ENCODE peak calls at places on chromosome 1, in four cellular contexts. H is GM12878, D is SK-N-SH, C is H1. E is an unnamed sample.

GRCh38 chr1:153919879-153920852 is 2.6 kb downstream of the GATAD2B start:
- DNase-seq in H (no peak), D (peak), C (no peak), E (no peak)

GRCh38 chr1:6419803-6420593 is at the start of gene HES2:
- DNase-seq in D (peak), C (peak), H (no peak), E (no peak)

GRCh38 chr1:94544706-94545490 is 3.3 kb upstream of the F3 start:
- DNase-seq in D (no peak), C (no peak), H (no peak), E (no peak)

GRCh38 chr1:109161836-109162606 is 48.1 kb downstream of the ELAPOR1 start:
- DNase-seq in H (peak), C (no peak), D (no peak), E (no peak)

GRCh38 chr1:99548924-99549605 is 96.8 kb upstream of the PALMD start:
- DNase-seq in C (no peak), H (no peak), D (peak), E (no peak)

GRCh38 chr1:156673387-156674121 is 3.7 kb downstream of the NES start:
- DNase-seq in C (peak), H (no peak), D (no peak), E (peak)

GRCh38 chr1:153032677-153033308 is 1.8 kb downstream of the SPRR1B start:
- DNase-seq in D (peak), H (no peak), C (peak), E (peak)

GRCh38 chr1:220797553-220797952 is 10.8 kb downstream of the MTARC1 start:
- DNase-seq in D (no peak), C (no peak), H (no peak), E (no peak)

GRCh38 chr1:89723863-89724262 is 90.9 kb downstream of the LRRC8C start:
- DNase-seq in H (no peak), D (no peak), C (no peak), E (no peak)

GRCh38 chr1:6035719-6036118 is 10.0 kb upstream of the KCNAB2 start:
- DNase-seq in H (no peak), C (no peak), D (no peak), E (no peak)

GRCh38 chr1:14263671-14264070 is 334.8 kb upstream of the KAZN start:
- DNase-seq in C (no peak), H (no peak), D (peak), E (no peak)

GRCh38 chr1:14265515-14265914 is 333.0 kb upstream of the KAZN start:
- DNase-seq in H (no peak), D (no peak), C (no peak), E (no peak)

GRCh38 chr1:14262582-14262981 is 335.9 kb upstream of the KAZN start:
- DNase-seq in C (no peak), H (no peak), D (no peak), E (no peak)

GRCh38 chr1:14261395-14261794 is 337.1 kb upstream of the KAZN start:
- DNase-seq in H (no peak), D (no peak), C (no peak), E (no peak)

DNA sequence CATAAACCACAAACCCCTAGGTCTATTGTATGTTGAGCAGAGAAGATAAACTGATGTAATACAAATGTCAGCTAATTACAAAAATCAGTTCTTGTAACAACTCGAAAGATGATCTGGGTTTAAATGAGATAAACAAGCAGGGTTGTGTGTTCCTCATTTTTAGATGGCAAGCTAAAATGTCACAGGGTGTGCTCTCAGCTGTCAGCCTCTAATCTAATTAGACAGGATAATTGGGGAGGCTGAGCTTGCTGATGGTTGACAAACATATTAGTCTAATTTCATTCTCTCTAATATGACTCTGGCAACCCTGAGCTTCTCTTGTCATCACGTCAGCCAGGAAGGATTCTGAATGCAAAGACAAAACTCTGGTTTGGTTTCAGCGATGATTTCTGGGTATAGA is 335.3 kb upstream of the KAZN start:
- DNase-seq in H (no peak), C (no peak), D (peak), E (no peak)
- TF ChIP-seq TCF12 in H (no peak), C (no peak), D (no peak), E (no peak)

GRCh38 chr1:34896612-34897011 is 32.8 kb downstream of the DLGAP3 start:
- DNase-seq in H (no peak), D (no peak), C (no peak), E (no peak)
- TF ChIP-seq TCF12 in H (no peak), D (no peak), C (no peak), E (no peak)

GRCh38 chr1:13546791-13547190 is 33.0 kb upstream of the LRRC38 start:
- DNase-seq in D (no peak), H (no peak), C (no peak), E (no peak)
- TF ChIP-seq TCF12 in D (no peak), H (no peak), C (no peak), E (no peak)

DNA sequence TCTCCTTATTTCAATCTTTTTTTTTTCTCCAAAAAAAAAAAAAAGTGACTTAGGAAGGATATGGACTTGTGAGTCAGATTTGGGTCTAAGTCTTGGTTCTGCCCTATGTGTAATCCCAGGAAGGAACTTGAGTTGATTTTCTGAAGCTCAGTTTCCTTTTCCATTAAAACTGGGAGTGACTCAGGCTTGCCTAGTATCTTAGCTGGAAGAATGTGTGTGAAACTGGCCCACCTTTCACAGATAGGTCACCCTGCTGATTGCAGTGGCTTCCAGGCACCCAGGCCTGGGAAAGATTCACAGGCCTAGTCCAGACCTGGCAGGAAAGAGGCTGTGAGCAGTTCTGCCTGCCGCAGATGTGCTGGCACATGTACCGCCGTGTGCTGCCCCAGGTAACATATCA is 218.3 kb upstream of the HOOK1 start:
- DNase-seq in H (no peak), D (no peak), C (no peak), E (no peak)
- TF ChIP-seq TCF12 in H (no peak), D (no peak), C (no peak), E (no peak)

GRCh38 chr1:17248781-17249180 is at the start of gene PADI3:
- DNase-seq in C (no peak), D (no peak), H (no peak), E (no peak)

GRCh38 chr1:17245926-17246325 is 3.0 kb upstream of the PADI3 start:
- DNase-seq in D (no peak), H (no peak), C (no peak), E (no peak)

GRCh38 chr1:17251699-17252376 is 2.9 kb downstream of the PADI3 start:
- DNase-seq in D (no peak), H (no peak), C (no peak), E (no peak)

GRCh38 chr1:17251246-17251645 is 2.3 kb downstream of the PADI3 start:
- DNase-seq in C (no peak), D (no peak), H (no peak), E (no peak)

GRCh38 chr1:17250601-17251000 is 1.7 kb downstream of the PADI3 start:
- DNase-seq in C (no peak), H (no peak), D (no peak), E (no peak)
- TF ChIP-seq TCF12 in C (no peak), H (no peak), D (peak), E (no peak)

GRCh38 chr1:11364170-11364569 is 91.2 kb downstream of the UBIAD1 start:
- DNase-seq in H (no peak), C (no peak), D (no peak), E (no peak)
- TF ChIP-seq TCF12 in H (no peak), C (no peak), D (no peak), E (no peak)

E was measured in HepG2.